ENCODE peak calls at places on chromosomes 13 and 19, in six cellular contexts. W, G, I, T, R and P are unnamed samples.

GRCh38 chr13:25836709-25837316 is 215.0 kb downstream of the SHISA2 start:
- DNase-seq in W (no peak), G (no peak), I (no peak), T (no peak), R (no peak), P (no peak)

GRCh38 chr19:1181606-1182005 is 7.5 kb upstream of the SBNO2 start:
- DNase-seq in W (no peak), G (peak; percentile 86), I (no peak), T (no peak), R (no peak), P (no peak)

GRCh38 chr13:100090861-100091260 is 2.0 kb downstream of the PCCA start:
- DNase-seq in W (no peak), G (no peak), I (no peak), T (no peak), R (no peak), P (no peak)

GRCh38 chr13:85230754-85231153 is 568.5 kb downstream of the SLITRK6 start:
- DNase-seq in W (no peak), G (no peak), I (no peak), T (no peak), R (no peak), P (no peak)

GRCh38 chr19:30359936-30360335 is 12.2 kb upstream of the ZNF536 start:
- DNase-seq in W (no peak), G (peak; percentile 4), I (no peak), T (no peak), R (no peak), P (no peak)

GRCh38 chr13:59532405-59532804 is 631.3 kb downstream of the DIAPH3 start:
- DNase-seq in W (no peak), G (no peak), I (no peak), T (no peak), R (no peak), P (no peak)

GRCh38 chr19:11138659-11139526 is 16.7 kb downstream of the SPC24 start:
- DNase-seq in W (peak; percentile 94), G (peak; percentile 68), I (peak; percentile 77), T (no peak), R (no peak), P (no peak)

GRCh38 chr13:43924549-43925245 is 45.0 kb downstream of the LACC1 start:
- DNase-seq in W (no peak), G (no peak), I (no peak), T (no peak), R (no peak), P (no peak)

GRCh38 chr13:74550039-74550438 is 415.8 kb upstream of the KLF12 start:
- DNase-seq in W (no peak), G (no peak), I (no peak), T (no peak), R (peak; percentile 1), P (no peak)
- TF ChIP-seq POLR2AphosphoS5 in W (no peak), G (no peak), I (no peak), T (no peak), R (no peak), P (no peak)

GRCh38 chr13:40387775-40388174 is 278.7 kb downstream of the FOXO1 start:
- DNase-seq in W (no peak), G (no peak), I (no peak), T (no peak), R (no peak), P (peak; percentile 32)

GRCh38 chr13:40389081-40389641 is 277.3 kb downstream of the FOXO1 start:
- DNase-seq in W (no peak), G (no peak), I (no peak), T (no peak), R (no peak), P (no peak)

GRCh38 chr13:40386586-40386985 is 279.9 kb downstream of the FOXO1 start:
- DNase-seq in W (no peak), G (no peak), I (no peak), T (no peak), R (no peak), P (peak; percentile 10)

GRCh38 chr13:40390290-40391008 is 276.0 kb downstream of the FOXO1 start:
- DNase-seq in W (no peak), G (no peak), I (no peak), T (no peak), R (no peak), P (no peak)

DNA sequence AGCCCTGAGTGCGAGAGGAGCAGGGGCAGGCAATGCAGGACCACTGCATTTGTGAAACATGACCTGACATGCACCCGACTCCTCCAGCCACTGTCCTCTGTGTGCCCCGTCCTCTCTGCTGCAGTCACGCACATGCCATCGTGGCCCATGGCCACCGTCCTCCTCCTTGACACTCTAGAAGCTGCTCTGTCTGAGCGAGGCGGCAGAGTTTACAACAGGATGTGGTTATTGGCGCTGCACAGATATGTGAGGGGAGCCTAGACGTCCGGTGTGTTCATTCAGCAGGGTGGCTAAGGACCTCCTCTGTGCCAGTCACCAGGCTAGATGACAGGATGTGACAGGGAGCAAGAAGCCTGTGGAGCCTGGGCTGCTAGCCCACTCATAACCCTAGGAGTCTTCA is 277.8 kb downstream of the FOXO1 start:
- DNase-seq in W (peak; percentile 62), G (peak; percentile 39), I (peak; percentile 93), T (no peak), R (no peak), P (no peak)
- TF ChIP-seq POLR2AphosphoS5 in W (no peak), G (peak; percentile 26), I (peak; percentile 80), T (no peak), R (no peak), P (no peak)

GRCh38 chr13:21037656-21038055 is 23.7 kb downstream of the LATS2 start:
- DNase-seq in W (peak; percentile 62), G (no peak), I (no peak), T (no peak), R (no peak), P (no peak)

GRCh38 chr13:21033866-21034601 is 27.4 kb downstream of the LATS2 start:
- DNase-seq in W (peak; percentile 67), G (peak; percentile 57), I (no peak), T (no peak), R (no peak), P (no peak)

GRCh38 chr13:21032656-21033055 is 28.7 kb downstream of the LATS2 start:
- DNase-seq in W (peak; percentile 62), G (no peak), I (no peak), T (no peak), R (no peak), P (no peak)

GRCh38 chr13:21033224-21033855 is 28.0 kb downstream of the LATS2 start:
- DNase-seq in W (peak; percentile 89), G (peak; percentile 69), I (no peak), T (no peak), R (no peak), P (no peak)

GRCh38 chr13:21034602-21035190 is 26.7 kb downstream of the LATS2 start:
- DNase-seq in W (peak; percentile 70), G (no peak), I (no peak), T (no peak), R (no peak), P (no peak)
- TF ChIP-seq POLR2AphosphoS5 in W (no peak), G (no peak), I (peak; percentile 22), T (no peak), R (no peak), P (no peak)

GRCh38 chr19:45798995-45799517 is 6.4 kb upstream of the DMWD start:
- DNase-seq in W (no peak), G (peak; percentile 63), I (peak; percentile 82), T (no peak), R (no peak), P (no peak)
- TF ChIP-seq POLR2AphosphoS5 in W (peak; percentile 30), G (no peak), I (peak; percentile 49), T (no peak), R (no peak), P (peak; percentile 75)

DNA sequence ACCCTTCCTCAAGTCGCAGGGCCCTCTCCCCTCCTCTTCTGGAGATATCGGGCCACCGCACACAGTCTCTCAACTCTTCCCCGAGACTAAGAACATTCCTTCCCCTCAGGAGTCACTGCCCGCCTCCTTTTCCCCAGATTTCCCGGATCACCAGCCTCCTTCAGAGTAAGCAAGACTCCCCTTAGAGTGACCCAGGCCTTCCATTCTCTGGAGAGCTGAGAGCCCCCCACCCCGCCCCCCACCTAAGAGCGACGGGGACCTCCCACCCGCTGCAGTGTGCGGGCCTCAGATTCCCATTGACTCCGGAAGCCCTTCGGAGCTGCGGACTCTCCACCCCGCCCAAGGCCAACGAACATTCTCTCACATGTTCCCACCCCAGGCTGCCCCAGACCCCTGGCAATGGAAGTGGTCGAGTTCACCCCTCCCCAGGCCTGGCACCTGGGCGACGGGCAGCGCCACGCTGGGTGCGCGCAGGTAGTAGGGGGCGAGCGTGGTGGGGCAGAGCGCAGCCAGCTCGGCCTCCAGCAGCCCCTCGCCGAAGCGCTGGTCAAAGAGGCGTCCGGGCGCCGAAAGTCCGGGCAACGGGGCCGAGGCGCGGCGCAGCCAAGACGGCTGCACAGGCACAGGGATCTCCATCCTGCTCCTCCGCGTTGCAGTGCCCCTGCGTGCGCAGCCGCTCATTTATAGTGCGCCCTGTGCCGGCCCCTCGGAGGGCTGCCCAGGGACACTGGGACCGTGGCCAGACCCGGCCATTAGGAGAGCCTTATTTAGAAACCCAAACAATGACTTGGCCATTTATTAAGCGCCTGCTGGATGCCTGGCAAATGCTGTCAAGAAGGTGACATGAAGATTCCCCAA is at the start of gene HSPB6:
- DNase-seq in W (peak; percentile 90), G (peak; percentile 35), I (peak; percentile 84), T (no peak), R (no peak), P (no peak)
- TF ChIP-seq POLR2AphosphoS5 in W (peak; percentile 66), G (peak; percentile 90), I (peak; percentile 56), T (no peak), R (no peak), P (no peak)